ENCODE peak calls at places on chromosomes 1 and 21, in four cellular contexts. O is GM12878, E is K562, G is HCT116. P is an unnamed sample.

GRCh38 chr1:101128211-101128727 is 102.7 kb upstream of the DPH5 start:
- DNase-seq in G (no peak), E (peak; percentile 76), O (peak; percentile 72), P (no peak)

GRCh38 chr1:200184196-200184595 is 156.7 kb downstream of the NR5A2 start:
- DNase-seq in O (no peak), G (peak; percentile 42), E (no peak), P (peak; percentile 78)

GRCh38 chr1:39110325-39110851 is 84.2 kb downstream of the NDUFS5 start:
- DNase-seq in O (no peak), G (no peak), E (no peak), P (no peak)

GRCh38 chr1:63928197-63929105 is 154.6 kb downstream of the ROR1 start:
- DNase-seq in E (no peak), G (no peak), O (no peak), P (no peak)

GRCh38 chr1:184368354-184368753 is 18.5 kb upstream of the C1orf21 start:
- DNase-seq in O (no peak), G (no peak), E (no peak), P (no peak)

GRCh38 chr1:41417746-41418145 is 56.5 kb downstream of the FOXO6 start:
- DNase-seq in O (no peak), E (no peak), G (no peak), P (no peak)

GRCh38 chr1:34057347-34057746 is 107.7 kb downstream of the CSMD2 start:
- DNase-seq in E (no peak), G (no peak), O (no peak), P (no peak)

GRCh38 chr1:169184812-169185211 is 78.3 kb downstream of the ATP1B1 start:
- DNase-seq in E (no peak), O (no peak), G (no peak), P (no peak)

GRCh38 chr1:94599090-94599813 is 57.7 kb upstream of the F3 start:
- DNase-seq in O (no peak), E (no peak), G (no peak), P (peak; percentile 66)

GRCh38 chr21:42796327-42797062 is 82.8 kb downstream of the WDR4 start:
- DNase-seq in E (no peak), O (no peak), G (no peak), P (no peak)

GRCh38 chr1:212283741-212284140 is 1.5 kb upstream of the PPP2R5A start:
- DNase-seq in O (no peak), G (no peak), E (no peak), P (peak; percentile 13)

GRCh38 chr1:87852410-87853202 is 523.9 kb downstream of the LMO4 start:
- DNase-seq in G (no peak), E (no peak), O (no peak), P (no peak)

DNA sequence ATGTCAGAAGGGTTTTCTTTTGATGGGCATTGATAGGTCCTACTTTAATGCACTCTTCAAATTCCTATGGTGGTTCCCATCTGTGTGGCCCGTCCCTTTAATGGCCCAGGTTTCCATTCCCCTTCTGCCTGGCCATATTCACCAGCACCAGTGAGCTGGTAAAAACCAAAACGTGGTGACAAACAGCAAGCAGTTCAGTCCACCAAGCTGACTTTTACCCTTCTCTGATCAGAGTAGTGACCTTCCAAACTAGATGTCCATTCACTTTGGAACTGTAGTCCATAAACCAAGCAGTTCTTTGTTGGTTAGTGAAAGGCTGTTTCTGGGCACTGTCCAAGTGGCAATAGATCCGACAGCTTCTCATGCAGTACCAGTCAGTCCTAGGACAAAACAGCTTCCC is 60.5 kb downstream of the SMYD2 start:
- DNase-seq in G (no peak), O (no peak), E (no peak), P (no peak)
- TF ChIP-seq JUND in G (no peak), O (no peak), E (no peak), P (no peak)

DNA sequence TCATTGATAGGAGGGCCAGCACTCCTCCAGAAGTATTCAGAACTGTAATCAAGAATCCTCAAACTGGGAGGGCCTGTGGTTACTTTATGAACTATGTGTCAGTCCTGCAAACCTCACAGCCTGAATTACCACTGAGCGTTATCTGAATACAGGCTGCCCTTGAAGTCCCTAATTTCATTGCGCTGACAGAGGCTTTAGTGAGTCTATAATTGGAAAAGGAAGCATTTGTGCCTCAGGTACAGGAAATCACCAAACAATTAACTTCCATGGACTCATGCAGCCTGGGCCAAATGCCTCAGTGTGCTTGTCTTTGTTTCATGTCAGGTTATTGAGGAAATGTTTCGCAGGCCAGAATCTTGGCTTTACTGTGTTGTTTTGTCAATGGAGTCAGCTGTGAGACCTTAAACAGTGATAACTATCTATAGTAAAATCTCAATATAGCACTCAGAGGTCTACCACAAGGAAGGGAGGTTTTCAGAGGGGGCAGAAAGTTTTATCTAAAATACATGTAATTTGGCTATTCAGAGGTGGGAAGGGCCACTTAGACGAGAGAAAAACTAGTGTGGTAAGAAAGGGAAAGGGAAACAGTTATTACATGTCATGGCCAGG is 32.9 kb upstream of the DOCK7 start:
- DNase-seq in G (no peak), E (no peak), O (no peak), P (no peak)
- TF ChIP-seq JUND in G (no peak), E (no peak), O (no peak), P (no peak)

GRCh38 chr1:32878183-32878582 is 7.5 kb upstream of the FNDC5 start:
- DNase-seq in E (no peak), G (no peak), O (no peak), P (peak; percentile 65)

GRCh38 chr1:32874860-32875793 is 4.4 kb upstream of the FNDC5 start:
- DNase-seq in G (no peak), O (no peak), E (no peak), P (no peak)

GRCh38 chr1:32877211-32878110 is 6.7 kb upstream of the FNDC5 start:
- DNase-seq in E (no peak), G (no peak), O (no peak), P (no peak)

GRCh38 chr1:32878637-32879041 is 7.7 kb upstream of the HPCA start:
- DNase-seq in E (no peak), O (no peak), G (no peak), P (no peak)

DNA sequence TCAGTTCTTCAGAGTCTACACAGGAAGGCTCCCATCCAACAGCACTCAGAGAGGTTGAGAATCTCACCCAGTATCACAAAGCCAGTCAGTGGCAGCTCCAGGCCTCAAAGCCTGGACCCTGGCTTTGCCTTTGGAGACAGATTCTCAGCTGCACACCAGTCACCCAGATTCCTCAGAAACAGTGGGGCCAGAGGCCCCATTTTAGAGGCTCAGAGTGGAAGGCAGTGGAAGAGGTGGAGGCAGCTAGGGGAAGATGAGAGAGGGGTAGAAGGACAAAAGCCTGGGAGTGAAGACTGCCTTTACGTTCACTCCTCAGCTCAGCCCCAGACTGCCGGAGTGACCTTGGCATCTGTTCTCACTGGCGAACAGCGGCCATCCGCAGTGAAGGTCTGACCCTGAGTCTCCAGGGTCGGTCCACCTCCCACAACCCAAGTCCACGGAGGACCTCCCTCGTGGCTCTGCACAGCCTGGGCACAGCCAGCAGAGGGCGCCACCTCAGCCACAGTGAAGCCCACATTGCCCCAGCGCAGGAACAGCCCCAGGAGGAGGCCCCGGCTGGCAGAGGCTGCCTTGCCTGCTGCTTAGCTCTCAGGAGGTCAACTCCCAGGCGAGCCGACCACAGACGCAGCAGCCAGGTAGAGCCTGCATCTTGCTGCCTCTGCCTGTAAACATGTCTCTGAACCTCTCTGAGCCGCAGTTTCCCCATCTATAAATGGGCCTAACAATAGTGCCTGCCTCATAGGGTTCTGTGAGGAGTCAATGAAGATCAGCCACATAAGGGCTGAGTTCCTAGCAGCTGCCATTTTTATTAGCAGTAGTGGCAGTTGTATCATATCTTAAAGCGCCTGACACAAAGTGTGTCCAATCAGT is 5.9 kb upstream of the FNDC5 start:
- DNase-seq in E (peak; percentile 88), G (peak; percentile 28), O (no peak), P (peak; percentile 55)
- TF ChIP-seq JUND in E (no peak), G (no peak), O (no peak), P (no peak)

DNA sequence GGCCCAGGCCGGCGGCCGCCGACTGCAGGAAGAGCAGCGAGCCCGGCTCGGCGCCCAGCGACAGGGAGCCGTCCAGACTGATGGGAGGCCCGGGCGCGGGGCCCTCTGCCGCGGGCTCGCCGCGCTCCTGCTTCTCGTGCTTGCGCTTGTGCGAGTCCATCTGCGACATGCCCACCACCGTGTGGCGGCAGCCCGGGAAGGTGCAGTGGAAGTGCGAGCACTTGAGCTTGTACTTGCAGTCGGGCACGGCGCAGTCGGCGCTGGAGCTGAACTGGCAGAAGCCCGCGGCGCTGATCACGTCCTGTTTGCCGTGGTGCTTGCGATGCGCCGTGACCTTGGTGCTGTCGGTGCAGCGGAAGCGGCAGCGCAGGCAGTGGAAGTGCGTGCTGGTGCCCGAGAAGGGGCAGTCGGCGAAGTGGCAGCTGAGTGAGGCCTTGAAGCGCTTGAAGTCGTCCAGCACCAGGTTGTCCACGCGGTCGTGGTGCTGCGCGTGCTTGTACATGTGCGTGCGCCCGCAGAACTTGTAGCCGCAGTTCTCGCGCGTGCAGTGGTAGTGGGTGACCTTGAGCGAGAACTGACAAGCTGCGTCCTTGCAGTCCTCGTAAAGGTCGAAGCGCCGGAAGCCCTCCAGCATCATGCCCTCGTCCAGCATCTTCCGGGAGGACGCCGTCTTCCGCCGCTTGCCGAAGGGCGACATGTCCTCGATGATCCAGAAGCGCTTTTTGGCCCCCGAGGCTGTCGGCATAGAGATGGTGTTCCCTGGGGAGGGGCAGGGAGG is 157.0 kb downstream of the CASZ1 start:
- DNase-seq in O (no peak), G (no peak), E (no peak), P (no peak)
- TF ChIP-seq JUND in O (no peak), G (no peak), E (no peak), P (no peak)

GRCh38 chr1:153792631-153793041 is 17.4 kb downstream of the SLC27A3 start:
- DNase-seq in E (no peak), O (no peak), G (no peak), P (no peak)

GRCh38 chr1:153791856-153792253 is 16.6 kb downstream of the SLC27A3 start:
- DNase-seq in G (no peak), E (no peak), O (no peak), P (no peak)

GRCh38 chr1:153790282-153790995 is 15.2 kb downstream of the SLC27A3 start:
- DNase-seq in O (no peak), G (no peak), E (no peak), P (no peak)

GRCh38 chr1:153790996-153791855 is 16.0 kb downstream of the SLC27A3 start:
- DNase-seq in O (peak; percentile 95), G (no peak), E (no peak), P (no peak)

DNA sequence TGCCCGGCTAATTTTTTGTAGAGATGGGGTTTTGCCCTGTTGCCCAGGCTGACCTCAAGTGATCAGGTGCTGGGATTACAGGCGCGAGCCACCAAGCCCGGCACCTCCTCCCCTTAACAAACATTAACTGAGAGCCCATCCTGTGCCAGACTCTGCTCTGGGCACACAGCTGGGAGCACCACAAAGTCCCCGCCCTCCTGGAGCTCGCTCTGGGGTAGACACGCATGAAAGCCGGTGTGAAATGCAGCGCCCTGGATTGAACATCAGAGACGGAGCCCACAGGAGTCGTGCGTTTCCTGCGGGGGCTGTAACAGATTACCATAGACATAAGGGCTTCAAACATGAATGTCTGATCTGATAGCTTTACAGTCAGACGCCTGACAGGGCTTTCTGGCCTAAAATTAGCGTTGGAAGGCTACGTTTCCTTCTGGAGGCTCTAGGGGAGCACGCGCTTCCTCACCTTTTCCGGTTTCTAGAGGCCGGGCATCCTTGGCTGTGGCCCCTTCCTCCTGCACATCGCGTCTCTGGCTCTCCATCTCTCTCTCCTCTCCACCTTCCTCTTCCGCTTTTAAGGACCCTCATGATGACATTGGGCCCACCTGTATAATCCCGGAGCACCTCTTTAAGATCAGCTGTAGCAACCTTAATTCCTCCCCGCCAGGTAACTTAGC is 14.4 kb downstream of the SLC27A3 start:
- DNase-seq in E (no peak), O (no peak), G (no peak), P (no peak)
- TF ChIP-seq JUND in E (no peak), O (no peak), G (no peak), P (no peak)

GRCh38 chr1:61434276-61434675 is 290.7 kb downstream of the TM2D1 start:
- DNase-seq in G (no peak), E (no peak), O (no peak), P (no peak)
- TF ChIP-seq JUND in G (no peak), E (no peak), O (no peak), P (no peak)

GRCh38 chr1:19411612-19412011 is 73.7 kb downstream of the CAPZB start:
- DNase-seq in E (no peak), O (peak; percentile 27), G (no peak), P (no peak)
- TF ChIP-seq JUND in E (no peak), O (no peak), G (no peak), P (no peak)

P was measured in T47D.